ENCODE peak calls at places on chromosome 16, in six cellular contexts. One of them, this sample, is unnamed.

GRCh38 chr16:11007714-11008240 is 63.4 kb downstream of the CLEC16A start:
- DNase-seq in mesendoderm: peak
- DNase-seq in IMR-90: no peak
- DNase-seq in neuronal stem cell: no peak
- DNase-seq in H1: no peak
- DNase-seq in mesenchymal stem cell: no peak
- DNase-seq in this sample: no peak

GRCh38 chr16:17461951-17462729 is 8.6 kb downstream of the XYLT1 start:
- DNase-seq in mesendoderm: peak
- DNase-seq in IMR-90: no peak
- DNase-seq in neuronal stem cell: no peak
- DNase-seq in H1: no peak
- DNase-seq in mesenchymal stem cell: no peak
- DNase-seq in this sample: peak

GRCh38 chr16:15777533-15778203 is 79.2 kb downstream of the MYH11 start:
- DNase-seq in mesendoderm: peak
- DNase-seq in IMR-90: peak
- DNase-seq in neuronal stem cell: peak
- DNase-seq in H1: peak
- DNase-seq in mesenchymal stem cell: peak
- DNase-seq in this sample: peak

GRCh38 chr16:82938108-82938507 is 311.3 kb downstream of the CDH13 start:
- DNase-seq in mesendoderm: peak
- DNase-seq in IMR-90: no peak
- DNase-seq in neuronal stem cell: no peak
- DNase-seq in H1: no peak
- DNase-seq in mesenchymal stem cell: no peak
- DNase-seq in this sample: no peak

GRCh38 chr16:75343311-75343710 is 90.0 kb downstream of the CFDP1 start:
- DNase-seq in mesendoderm: no peak
- DNase-seq in IMR-90: no peak
- DNase-seq in neuronal stem cell: no peak
- DNase-seq in H1: no peak
- DNase-seq in mesenchymal stem cell: no peak
- DNase-seq in this sample: no peak

GRCh38 chr16:85419503-85420408 is 193.4 kb upstream of the GSE1 start:
- DNase-seq in mesendoderm: no peak
- DNase-seq in IMR-90: no peak
- DNase-seq in neuronal stem cell: no peak
- DNase-seq in H1: peak
- DNase-seq in mesenchymal stem cell: no peak
- DNase-seq in this sample: no peak

GRCh38 chr16:240559-240958 is 5.9 kb downstream of the FAM234A start:
- DNase-seq in mesendoderm: no peak
- DNase-seq in IMR-90: no peak
- DNase-seq in neuronal stem cell: no peak
- DNase-seq in H1: no peak
- DNase-seq in mesenchymal stem cell: no peak
- DNase-seq in this sample: no peak

GRCh38 chr16:22320572-22321339 is 23.5 kb downstream of the POLR3E start:
- DNase-seq in mesendoderm: no peak
- DNase-seq in IMR-90: no peak
- DNase-seq in neuronal stem cell: no peak
- DNase-seq in H1: no peak
- DNase-seq in mesenchymal stem cell: no peak
- DNase-seq in this sample: no peak

GRCh38 chr16:31134625-31135534 is 647 bp downstream of the PRSS8 start:
- DNase-seq in mesendoderm: peak
- DNase-seq in IMR-90: no peak
- DNase-seq in neuronal stem cell: no peak
- DNase-seq in H1: peak
- DNase-seq in mesenchymal stem cell: peak
- DNase-seq in this sample: peak

GRCh38 chr16:17266606-17267313 is 204.0 kb downstream of the XYLT1 start:
- DNase-seq in mesendoderm: no peak
- DNase-seq in IMR-90: no peak
- DNase-seq in neuronal stem cell: no peak
- DNase-seq in H1: no peak
- DNase-seq in mesenchymal stem cell: no peak
- DNase-seq in this sample: no peak

GRCh38 chr16:14640538-14640937 is 7.8 kb downstream of the BFAR start:
- DNase-seq in mesendoderm: no peak
- DNase-seq in IMR-90: no peak
- DNase-seq in neuronal stem cell: no peak
- DNase-seq in H1: no peak
- DNase-seq in mesenchymal stem cell: no peak
- DNase-seq in this sample: no peak

GRCh38 chr16:11208916-11209665 is 46.9 kb downstream of the SOCS1 start:
- DNase-seq in mesendoderm: no peak
- DNase-seq in IMR-90: no peak
- DNase-seq in neuronal stem cell: no peak
- DNase-seq in H1: no peak
- DNase-seq in mesenchymal stem cell: no peak
- DNase-seq in this sample: no peak

GRCh38 chr16:57113042-57113453 is 20.7 kb downstream of the CPNE2 start:
- DNase-seq in mesendoderm: no peak
- DNase-seq in IMR-90: peak
- DNase-seq in neuronal stem cell: no peak
- DNase-seq in H1: no peak
- DNase-seq in mesenchymal stem cell: peak
- DNase-seq in this sample: no peak

GRCh38 chr16:30786936-30787612 is at the start of gene ZNF629:
- DNase-seq in mesendoderm: peak
- DNase-seq in IMR-90: peak
- DNase-seq in neuronal stem cell: peak
- DNase-seq in H1: peak
- DNase-seq in mesenchymal stem cell: peak
- DNase-seq in this sample: peak

GRCh38 chr16:21084631-21085235 is 65.9 kb downstream of the DNAH3 start:
- DNase-seq in mesendoderm: no peak
- DNase-seq in IMR-90: no peak
- DNase-seq in neuronal stem cell: no peak
- DNase-seq in H1: no peak
- DNase-seq in mesenchymal stem cell: no peak
- DNase-seq in this sample: no peak

GRCh38 chr16:54055864-54056263 is 230.7 kb downstream of the IRX3 start:
- DNase-seq in mesendoderm: no peak
- DNase-seq in IMR-90: peak
- DNase-seq in neuronal stem cell: no peak
- DNase-seq in H1: no peak
- DNase-seq in mesenchymal stem cell: no peak
- DNase-seq in this sample: no peak

GRCh38 chr16:56294599-56294998 is 103.3 kb downstream of the GNAO1 start:
- DNase-seq in mesendoderm: no peak
- DNase-seq in IMR-90: peak
- DNase-seq in neuronal stem cell: no peak
- DNase-seq in H1: no peak
- DNase-seq in mesenchymal stem cell: peak
- DNase-seq in this sample: no peak

GRCh38 chr16:11135167-11135973 is 120.6 kb downstream of the SOCS1 start:
- DNase-seq in mesendoderm: no peak
- DNase-seq in IMR-90: peak
- DNase-seq in neuronal stem cell: no peak
- DNase-seq in H1: no peak
- DNase-seq in mesenchymal stem cell: peak
- DNase-seq in this sample: no peak

GRCh38 chr16:81158964-81159363 is 62.8 kb upstream of the GCSH start:
- DNase-seq in mesendoderm: no peak
- DNase-seq in IMR-90: no peak
- DNase-seq in neuronal stem cell: no peak
- DNase-seq in H1: no peak
- DNase-seq in mesenchymal stem cell: no peak
- DNase-seq in this sample: no peak

GRCh38 chr16:23679986-23680336 is 1.3 kb downstream of the PLK1 start:
- DNase-seq in mesendoderm: peak
- DNase-seq in IMR-90: no peak
- DNase-seq in neuronal stem cell: no peak
- DNase-seq in H1: no peak
- DNase-seq in mesenchymal stem cell: no peak
- DNase-seq in this sample: no peak

GRCh38 chr16:50684823-50685455 is 3.8 kb upstream of the SNX20 start:
- DNase-seq in mesendoderm: no peak
- DNase-seq in IMR-90: no peak
- DNase-seq in neuronal stem cell: no peak
- DNase-seq in H1: no peak
- DNase-seq in mesenchymal stem cell: no peak
- DNase-seq in this sample: no peak

GRCh38 chr16:10961231-10961630 is 16.9 kb downstream of the CLEC16A start:
- DNase-seq in mesendoderm: peak
- DNase-seq in IMR-90: peak
- DNase-seq in neuronal stem cell: no peak
- DNase-seq in H1: no peak
- DNase-seq in mesenchymal stem cell: peak
- DNase-seq in this sample: no peak

GRCh38 chr16:88534731-88535141 is 35.5 kb upstream of the ZC3H18 start:
- DNase-seq in mesendoderm: peak
- DNase-seq in IMR-90: peak
- DNase-seq in neuronal stem cell: no peak
- DNase-seq in H1: no peak
- DNase-seq in mesenchymal stem cell: peak
- DNase-seq in this sample: no peak

GRCh38 chr16:69179255-69180010 is 7.5 kb upstream of the SNTB2 start:
- DNase-seq in mesendoderm: no peak
- DNase-seq in IMR-90: peak
- DNase-seq in neuronal stem cell: no peak
- DNase-seq in H1: no peak
- DNase-seq in mesenchymal stem cell: peak
- DNase-seq in this sample: no peak

DNA sequence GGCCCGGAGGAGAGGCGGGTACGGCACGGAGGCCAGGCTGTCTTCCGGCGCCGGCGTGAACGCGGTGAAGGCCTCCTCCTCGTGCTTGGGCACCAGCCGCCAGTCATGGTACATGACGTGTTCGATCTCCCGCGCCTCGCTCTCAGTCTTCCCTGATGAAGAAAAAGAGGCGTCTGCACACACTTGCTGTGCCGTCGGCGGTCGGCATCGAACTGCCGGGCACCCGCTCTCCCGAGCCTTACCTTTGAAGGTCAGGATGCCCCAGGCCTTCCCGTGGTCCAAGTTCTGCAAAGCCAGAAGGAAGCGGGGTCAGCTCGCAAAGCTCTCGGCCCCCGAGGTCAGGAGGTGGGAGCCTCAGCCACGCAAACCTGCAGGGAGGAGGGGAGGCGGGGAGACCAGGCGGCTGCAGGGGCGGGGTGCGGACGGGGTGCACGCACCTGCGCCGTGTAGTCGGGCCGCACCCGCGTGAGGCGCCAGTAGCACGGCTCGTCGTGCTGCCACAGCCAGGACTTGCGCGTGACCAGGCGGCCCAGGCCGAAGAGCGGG is at the start of gene EME2:
- DNase-seq in mesendoderm: no peak
- DNase-seq in IMR-90: peak
- DNase-seq in neuronal stem cell: peak
- DNase-seq in H1: no peak
- DNase-seq in mesenchymal stem cell: peak
- DNase-seq in this sample: no peak
- H4K8ac ChIP-seq in mesendoderm: no peak
- H4K8ac ChIP-seq in IMR-90: peak
- H4K8ac ChIP-seq in neuronal stem cell: peak
- H4K8ac ChIP-seq in H1: peak
- H4K8ac ChIP-seq in mesenchymal stem cell: peak
- H4K8ac ChIP-seq in this sample: no peak

DNA sequence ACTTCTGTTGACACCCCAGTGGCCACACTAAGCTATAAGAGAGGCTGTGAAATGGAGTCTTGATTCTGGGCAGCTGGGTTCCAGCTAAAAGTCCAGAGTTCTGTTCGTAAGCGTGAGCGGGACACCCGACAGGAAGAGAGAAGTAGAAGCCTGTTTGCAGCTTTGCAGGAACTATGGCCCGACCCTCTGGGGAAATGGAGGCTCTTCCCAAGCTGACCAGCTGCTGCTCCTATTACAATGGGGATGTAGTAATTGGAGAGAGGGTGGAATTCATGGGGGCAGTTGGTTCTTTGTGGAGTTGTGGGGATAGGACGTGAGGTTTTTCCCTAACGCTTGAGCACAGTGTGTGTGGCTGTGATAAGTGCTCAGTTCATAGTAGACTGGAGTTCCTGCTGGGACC is 28.4 kb downstream of the UBALD1 start:
- DNase-seq in mesendoderm: no peak
- DNase-seq in IMR-90: no peak
- DNase-seq in neuronal stem cell: no peak
- DNase-seq in H1: no peak
- DNase-seq in mesenchymal stem cell: no peak
- DNase-seq in this sample: no peak
- H2BK15ac ChIP-seq in mesendoderm: no peak
- H2BK15ac ChIP-seq in IMR-90: no peak
- H2BK15ac ChIP-seq in neuronal stem cell: no peak
- H2BK15ac ChIP-seq in H1: peak
- H2BK15ac ChIP-seq in mesenchymal stem cell: no peak
- H2BK15ac ChIP-seq in this sample: no peak

GRCh38 chr16:72991645-72992044 is 56.3 kb downstream of the ZFHX3 start:
- DNase-seq in mesendoderm: no peak
- DNase-seq in IMR-90: no peak
- DNase-seq in neuronal stem cell: no peak
- DNase-seq in H1: no peak
- DNase-seq in mesenchymal stem cell: no peak
- DNase-seq in this sample: no peak

GRCh38 chr16:72997141-72997542 is 50.8 kb downstream of the ZFHX3 start:
- DNase-seq in mesendoderm: no peak
- DNase-seq in IMR-90: peak
- DNase-seq in neuronal stem cell: no peak
- DNase-seq in H1: no peak
- DNase-seq in mesenchymal stem cell: peak
- DNase-seq in this sample: no peak

GRCh38 chr16:72992142-72992601 is 55.8 kb downstream of the ZFHX3 start:
- DNase-seq in mesendoderm: peak
- DNase-seq in IMR-90: no peak
- DNase-seq in neuronal stem cell: peak
- DNase-seq in H1: peak
- DNase-seq in mesenchymal stem cell: peak
- DNase-seq in this sample: peak

GRCh38 chr16:72996291-72997062 is 51.5 kb downstream of the ZFHX3 start:
- DNase-seq in mesendoderm: no peak
- DNase-seq in IMR-90: no peak
- DNase-seq in neuronal stem cell: no peak
- DNase-seq in H1: no peak
- DNase-seq in mesenchymal stem cell: no peak
- DNase-seq in this sample: no peak

GRCh38 chr16:72995151-72995881 is 52.6 kb downstream of the ZFHX3 start:
- DNase-seq in mesendoderm: peak
- DNase-seq in IMR-90: no peak
- DNase-seq in neuronal stem cell: peak
- DNase-seq in H1: peak
- DNase-seq in mesenchymal stem cell: peak
- DNase-seq in this sample: peak
- H4K8ac ChIP-seq in mesendoderm: no peak
- H4K8ac ChIP-seq in IMR-90: no peak
- H4K8ac ChIP-seq in neuronal stem cell: no peak
- H4K8ac ChIP-seq in H1: no peak
- H4K8ac ChIP-seq in mesenchymal stem cell: no peak
- H4K8ac ChIP-seq in this sample: no peak

GRCh38 chr16:3262517-3262916 is 6.1 kb upstream of the MEFV start:
- DNase-seq in mesendoderm: no peak
- DNase-seq in IMR-90: no peak
- DNase-seq in neuronal stem cell: no peak
- DNase-seq in H1: no peak
- DNase-seq in mesenchymal stem cell: no peak
- DNase-seq in this sample: no peak
- H2BK15ac ChIP-seq in mesendoderm: no peak
- H2BK15ac ChIP-seq in IMR-90: no peak
- H2BK15ac ChIP-seq in neuronal stem cell: no peak
- H2BK15ac ChIP-seq in H1: no peak
- H2BK15ac ChIP-seq in mesenchymal stem cell: no peak
- H2BK15ac ChIP-seq in this sample: no peak

GRCh38 chr16:28867241-28867640 is 3.6 kb downstream of the SH2B1 start:
- DNase-seq in mesendoderm: no peak
- DNase-seq in IMR-90: no peak
- DNase-seq in neuronal stem cell: no peak
- DNase-seq in H1: no peak
- DNase-seq in mesenchymal stem cell: no peak
- DNase-seq in this sample: no peak
- H4K8ac ChIP-seq in mesendoderm: no peak
- H4K8ac ChIP-seq in IMR-90: no peak
- H4K8ac ChIP-seq in neuronal stem cell: no peak
- H4K8ac ChIP-seq in H1: no peak
- H4K8ac ChIP-seq in mesenchymal stem cell: no peak
- H4K8ac ChIP-seq in this sample: no peak